ENCODE peak calls at places on chromosomes 1 and 21, in five cellular contexts. D is upper lobe of right lung, L is IMR-90, P is progenitor cell of endocrine pancreas, C is fibroblast of the aortic adventitia. U is an unnamed sample.

GRCh38 chr1:23804183-23804582 is 3.6 kb upstream of the GALE start:
- DNase-seq in D (no peak), L (no peak), P (no peak), C (no peak), U (no peak)

GRCh38 chr1:186374313-186375151 is 521 bp downstream of the TPR start:
- DNase-seq in D (no peak), L (peak), P (no peak), C (peak), U (no peak)

GRCh38 chr1:98325646-98326441 is 335.7 kb upstream of the SNX7 start:
- DNase-seq in D (no peak), L (peak), P (no peak), C (peak), U (no peak)

GRCh38 chr1:230910755-230911117 is 42.4 kb upstream of the C1orf198 start:
- DNase-seq in D (no peak), L (no peak), P (no peak), C (peak), U (no peak)

GRCh38 chr1:48568501-48568900 is 96.5 kb upstream of the SPATA6 start:
- DNase-seq in D (no peak), L (no peak), P (no peak), C (no peak), U (no peak)

GRCh38 chr1:47030170-47030805 is 6.8 kb downstream of the CYP4X1 start:
- DNase-seq in D (no peak), L (no peak), P (no peak), C (peak), U (no peak)

GRCh38 chr1:17292299-17293198 is 15.4 kb upstream of the PADI4 start:
- DNase-seq in D (no peak), L (no peak), P (no peak), C (no peak), U (no peak)

GRCh38 chr1:174659823-174660222 is 212.1 kb downstream of the GPR52 start:
- DNase-seq in D (no peak), L (peak), P (no peak), C (peak), U (no peak)

GRCh38 chr1:35174225-35174540 is 18.8 kb downstream of the SFPQ start:
- DNase-seq in D (no peak), L (no peak), P (no peak), C (no peak), U (no peak)

GRCh38 chr1:171758011-171758410 is 16.1 kb upstream of the VAMP4 start:
- DNase-seq in D (no peak), L (no peak), P (no peak), C (no peak), U (no peak)

GRCh38 chr1:206050655-206051235 is 2.2 kb upstream of the RHEX start:
- DNase-seq in D (no peak), L (peak), P (no peak), C (no peak), U (peak)

GRCh38 chr21:38439336-38439900 is 58.9 kb downstream of the ERG start:
- DNase-seq in D (no peak), L (no peak), P (no peak), C (peak), U (no peak)

GRCh38 chr1:17442841-17443240 is 3.4 kb upstream of the RCC2 start:
- DNase-seq in D (no peak), L (no peak), P (no peak), C (no peak), U (no peak)

GRCh38 chr1:67741786-67742185 is 56.8 kb downstream of the GADD45A start:
- DNase-seq in D (no peak), L (no peak), P (no peak), C (no peak), U (no peak)

GRCh38 chr1:42981406-42981805 is 22.7 kb upstream of the SLC2A1 start:
- DNase-seq in D (no peak), L (no peak), P (no peak), C (no peak), U (no peak)

GRCh38 chr1:78619446-78619802 is 824 bp upstream of the IFI44L start:
- DNase-seq in D (no peak), L (no peak), P (no peak), C (no peak), U (no peak)

GRCh38 chr1:38279148-38279547 is 232.6 kb upstream of the POU3F1 start:
- DNase-seq in D (no peak), L (no peak), P (no peak), C (no peak), U (no peak)

GRCh38 chr1:115624859-115625258 is 16.9 kb upstream of the VANGL1 start:
- DNase-seq in D (no peak), L (no peak), P (no peak), C (no peak), U (no peak)

GRCh38 chr1:35398739-35399138 is 130.2 kb downstream of the ZMYM4 start:
- DNase-seq in D (no peak), L (peak), P (no peak), C (no peak), U (no peak)

GRCh38 chr1:23452011-23452411 is 27.5 kb upstream of the TCEA3 start:
- DNase-seq in D (peak), L (peak), P (no peak), C (peak), U (no peak)

GRCh38 chr21:34886554-34887385 is 162.3 kb downstream of the RUNX1 start:
- DNase-seq in D (peak), L (no peak), P (no peak), C (no peak), U (peak)

GRCh38 chr1:30383131-30383793 is 340.1 kb downstream of the MATN1 start:
- DNase-seq in D (peak), L (no peak), P (no peak), C (no peak), U (no peak)

GRCh38 chr1:54245501-54245900 is 45.5 kb downstream of the MRPL37 start:
- DNase-seq in D (no peak), L (no peak), P (no peak), C (no peak), U (no peak)

GRCh38 chr1:89603651-89604413 is 29.1 kb upstream of the LRRC8C start:
- DNase-seq in D (no peak), L (peak), P (no peak), C (peak), U (no peak)

GRCh38 chr1:67376381-67376780 is 53.8 kb downstream of the SERBP1 start:
- DNase-seq in D (no peak), L (no peak), P (no peak), C (no peak), U (no peak)

GRCh38 chr1:15337656-15338402 is 71.9 kb upstream of the EFHD2 start:
- DNase-seq in D (peak), L (peak), P (no peak), C (peak), U (no peak)

GRCh38 chr1:116175621-116176020 is 64.4 kb downstream of the MAB21L3 start:
- DNase-seq in D (no peak), L (no peak), P (no peak), C (no peak), U (no peak)

GRCh38 chr21:46363698-46364097 is 39.7 kb downstream of the PCNT start:
- DNase-seq in D (no peak), L (no peak), P (no peak), C (no peak), U (no peak)

GRCh38 chr1:247681288-247681897 is 1.9 kb upstream of the OR13G1 start:
- DNase-seq in D (no peak), L (peak), P (peak), C (peak), U (no peak)
- TF ChIP-seq CTCF in D (peak), L (peak), P (peak), C (peak), U (no peak)

GRCh38 chr1:153679337-153680119 is 1.0 kb downstream of the NPR1 start:
- DNase-seq in D (peak), L (no peak), P (peak), C (no peak), U (peak)
- TF ChIP-seq CTCF in D (no peak), L (no peak), P (peak), C (peak), U (no peak)

DNA sequence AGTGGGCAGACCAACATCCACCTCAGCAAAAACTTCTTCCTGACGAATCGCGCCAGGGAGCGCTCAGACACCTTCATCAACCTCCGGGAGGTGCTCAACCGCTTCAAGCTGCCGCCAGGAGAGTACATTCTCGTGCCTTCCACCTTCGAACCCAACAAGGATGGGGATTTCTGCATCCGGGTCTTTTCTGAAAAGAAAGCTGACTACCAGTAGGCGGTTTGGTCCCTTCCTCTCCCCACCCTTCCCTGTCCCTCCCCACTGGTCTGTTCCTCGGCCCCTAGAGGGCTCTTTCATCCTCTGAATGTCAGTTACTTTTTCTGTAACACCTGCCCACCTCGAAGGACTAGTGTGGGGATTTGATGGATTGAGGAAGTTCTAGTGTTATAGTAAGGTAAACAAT is 46.9 kb downstream of the CAPN2 start:
- DNase-seq in D (no peak), L (no peak), P (no peak), C (no peak), U (no peak)
- TF ChIP-seq CTCF in D (no peak), L (no peak), P (no peak), C (no peak), U (no peak)

GRCh38 chr1:9058465-9058864 is 11.0 kb downstream of the SLC2A5 start:
- DNase-seq in D (no peak), L (peak), P (no peak), C (peak), U (no peak)
- TF ChIP-seq CTCF in D (no peak), L (peak), P (peak), C (peak), U (no peak)

GRCh38 chr1:150226486-150226885 is 9.4 kb downstream of the ANP32E start:
- DNase-seq in D (no peak), L (no peak), P (no peak), C (no peak), U (no peak)
- TF ChIP-seq CTCF in D (no peak), L (no peak), P (no peak), C (no peak), U (no peak)

DNA sequence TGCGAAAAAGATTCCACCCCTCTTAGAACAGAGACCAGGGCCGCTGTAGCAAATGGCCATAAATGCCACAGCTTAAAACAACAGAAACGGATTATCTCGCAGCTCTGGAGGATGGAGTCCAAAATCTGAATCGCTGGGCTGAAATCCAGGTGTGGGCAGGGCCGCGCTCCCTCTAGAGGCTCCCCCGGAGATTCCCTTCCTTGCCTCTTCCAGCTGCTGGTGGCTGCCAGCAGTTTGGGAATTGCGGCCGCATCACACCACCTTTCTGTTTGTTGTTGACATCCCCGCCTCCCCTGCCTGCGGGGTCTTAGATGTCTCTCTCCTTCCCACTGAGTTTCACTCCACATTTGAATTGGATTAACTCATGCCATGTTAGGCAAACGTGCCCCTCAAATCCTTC is 15.6 kb downstream of the PDE9A start:
- DNase-seq in D (no peak), L (no peak), P (no peak), C (peak), U (no peak)
- TF ChIP-seq CTCF in D (no peak), L (no peak), P (peak), C (peak), U (no peak)

DNA sequence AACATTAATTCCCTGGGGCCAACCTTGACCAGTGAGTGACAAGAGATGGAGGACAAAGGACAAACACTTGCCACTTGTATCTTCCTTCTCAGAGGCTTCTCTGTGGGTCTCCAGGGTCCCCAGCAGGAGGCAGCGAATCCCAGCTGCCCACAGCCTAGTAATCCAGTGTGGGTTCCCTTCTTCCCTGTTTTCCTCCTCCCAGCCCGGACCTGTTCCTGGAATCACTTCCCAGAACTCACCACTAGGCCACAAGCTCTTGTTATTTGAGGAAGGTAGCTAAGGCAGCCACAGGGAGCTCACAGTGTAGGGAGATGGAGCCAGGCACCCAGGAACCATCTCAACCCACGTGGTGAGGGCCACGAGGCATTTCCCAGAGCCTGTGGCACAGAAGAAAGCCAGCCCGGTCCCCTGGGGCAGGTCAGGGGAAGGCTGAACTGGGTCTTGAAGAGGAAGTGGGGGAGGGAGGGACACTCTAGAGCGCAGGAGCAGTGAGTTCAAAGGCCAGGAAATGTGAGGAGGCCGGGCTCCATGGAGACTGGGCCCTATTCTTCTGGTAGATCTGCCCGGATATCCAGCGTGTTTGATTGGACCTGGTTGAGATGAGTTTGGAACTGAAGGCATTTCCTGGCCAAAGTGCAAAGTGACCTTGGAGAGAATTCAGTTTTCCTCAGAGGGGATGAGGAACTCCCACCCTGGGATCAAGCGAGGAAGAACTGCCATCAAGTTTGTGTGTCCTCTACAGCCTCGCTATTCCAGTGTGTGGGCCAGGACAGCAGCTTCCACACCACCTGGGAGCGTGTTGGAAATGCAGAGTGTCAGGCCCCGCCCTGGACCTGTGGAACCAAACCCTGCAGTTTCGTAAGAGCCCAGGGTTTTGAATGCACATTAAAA is 20.3 kb upstream of the C2CD2 start:
- DNase-seq in D (no peak), L (peak), P (no peak), C (no peak), U (no peak)
- TF ChIP-seq CTCF in D (peak), L (peak), P (peak), C (peak), U (no peak)

GRCh38 chr1:31715097-31715872 is 11.5 kb upstream of the COL16A1 start:
- DNase-seq in D (peak), L (peak), P (peak), C (peak), U (peak)

GRCh38 chr1:31715873-31716220 is 12.0 kb upstream of the COL16A1 start:
- DNase-seq in D (no peak), L (no peak), P (no peak), C (no peak), U (no peak)

GRCh38 chr1:31712625-31713024 is 8.8 kb upstream of the COL16A1 start:
- DNase-seq in D (no peak), L (peak), P (no peak), C (peak), U (no peak)

GRCh38 chr1:31712041-31712440 is 8.2 kb upstream of the COL16A1 start:
- DNase-seq in D (no peak), L (peak), P (no peak), C (peak), U (no peak)

GRCh38 chr1:31714442-31715096 is 10.8 kb upstream of the COL16A1 start:
- DNase-seq in D (no peak), L (peak), P (peak), C (peak), U (peak)
- TF ChIP-seq CTCF in D (peak), L (peak), P (peak), C (peak), U (no peak)